ENCODE peak calls at places on chromosomes 5 and 9, in five cellular contexts. H is A549, M is GM12878, V is K562, T is HepG2. I is an unnamed sample.

GRCh38 chr5:123945548-123945947 is 433.6 kb downstream of the CSNK1G3 start:
- DNase-seq in T (no peak), V (no peak), M (no peak), H (no peak), I (no peak)

GRCh38 chr9:135343733-135344522 is 135.7 kb upstream of the PPP1R26 start:
- DNase-seq in T (peak), V (peak), H (peak), M (no peak), I (peak)

GRCh38 chr5:58188287-58188651 is 271.6 kb downstream of the PLK2 start:
- DNase-seq in M (no peak), T (peak), H (peak), V (no peak), I (peak)

GRCh38 chr5:168898261-168898911 is 319.2 kb upstream of the PANK3 start:
- DNase-seq in T (no peak), V (peak), M (no peak), H (no peak), I (no peak)

GRCh38 chr9:126150411-126151030 is 176.1 kb upstream of the MVB12B start:
- DNase-seq in M (no peak), V (no peak), T (peak), H (no peak), I (no peak)

GRCh38 chr9:93131599-93132286 is 2.3 kb downstream of the NINJ1 start:
- DNase-seq in H (no peak), M (no peak), V (no peak), T (no peak), I (no peak)

GRCh38 chr5:160272041-160272663 is 40.2 kb downstream of the CCNJL start:
- DNase-seq in V (no peak), T (no peak), H (no peak), M (no peak), I (no peak)

GRCh38 chr5:7801898-7802614 is 48.9 kb downstream of the CFAP90 start:
- DNase-seq in V (no peak), H (no peak), M (no peak), T (no peak), I (no peak)

GRCh38 chr5:4128994-4129393 is 533.4 kb downstream of the IRX1 start:
- DNase-seq in M (no peak), V (no peak), T (no peak), H (no peak), I (no peak)

GRCh38 chr9:76136986-76137385 is 246.5 kb downstream of the PCSK5 start:
- DNase-seq in M (no peak), T (peak), V (no peak), H (peak), I (peak)

GRCh38 chr9:35452481-35452880 is 37.4 kb upstream of the RUSC2 start:
- DNase-seq in M (no peak), V (no peak), T (no peak), H (no peak), I (no peak)

GRCh38 chr5:67166886-67167285 is 29.7 kb downstream of the CD180 start:
- DNase-seq in M (no peak), H (no peak), V (no peak), T (no peak), I (no peak)

GRCh38 chr5:31579558-31579957 is 47.5 kb downstream of the C5orf22 start:
- DNase-seq in T (no peak), M (no peak), H (no peak), V (no peak), I (no peak)

GRCh38 chr9:106796771-106797170 is 66.2 kb upstream of the ZNF462 start:
- DNase-seq in V (no peak), T (no peak), H (no peak), M (no peak), I (no peak)

GRCh38 chr5:76257897-76258296 is 145.2 kb upstream of the IQGAP2 start:
- DNase-seq in T (no peak), M (no peak), H (no peak), V (no peak), I (no peak)

GRCh38 chr5:94524841-94525697 is 93.3 kb downstream of the KIAA0825 start:
- DNase-seq in H (peak), V (peak), T (peak), M (peak), I (peak)

GRCh38 chr5:176151286-176151685 is 86.9 kb upstream of the SIMC1 start:
- DNase-seq in H (no peak), M (no peak), T (no peak), V (no peak), I (no peak)

GRCh38 chr9:114551750-114552685 is 35.6 kb upstream of the ATP6V1G1 start:
- DNase-seq in T (peak), H (peak), V (peak), M (no peak), I (peak)

GRCh38 chr5:95927927-95928723 is 33.5 kb downstream of the ELL2 start:
- DNase-seq in H (no peak), M (peak), T (no peak), V (no peak), I (no peak)

GRCh38 chr5:88671408-88671807 is 211.6 kb downstream of the MEF2C start:
- DNase-seq in M (no peak), T (no peak), V (no peak), H (no peak), I (no peak)

GRCh38 chr5:88671808-88672499 is 211.0 kb downstream of the MEF2C start:
- DNase-seq in H (no peak), T (no peak), M (no peak), V (no peak), I (no peak)

GRCh38 chr5:88675159-88675757 is 207.7 kb downstream of the MEF2C start:
- DNase-seq in T (no peak), H (no peak), V (no peak), M (no peak), I (no peak)

GRCh38 chr5:88674262-88675158 is 208.5 kb downstream of the MEF2C start:
- DNase-seq in M (no peak), V (no peak), H (no peak), T (no peak), I (no peak)

GRCh38 chr5:88672644-88673493 is 210.1 kb downstream of the MEF2C start:
- DNase-seq in T (no peak), V (no peak), H (no peak), M (no peak), I (no peak)
- TF ChIP-seq MYC in T (no peak), V (no peak), H (no peak), M (no peak), I (no peak)

DNA sequence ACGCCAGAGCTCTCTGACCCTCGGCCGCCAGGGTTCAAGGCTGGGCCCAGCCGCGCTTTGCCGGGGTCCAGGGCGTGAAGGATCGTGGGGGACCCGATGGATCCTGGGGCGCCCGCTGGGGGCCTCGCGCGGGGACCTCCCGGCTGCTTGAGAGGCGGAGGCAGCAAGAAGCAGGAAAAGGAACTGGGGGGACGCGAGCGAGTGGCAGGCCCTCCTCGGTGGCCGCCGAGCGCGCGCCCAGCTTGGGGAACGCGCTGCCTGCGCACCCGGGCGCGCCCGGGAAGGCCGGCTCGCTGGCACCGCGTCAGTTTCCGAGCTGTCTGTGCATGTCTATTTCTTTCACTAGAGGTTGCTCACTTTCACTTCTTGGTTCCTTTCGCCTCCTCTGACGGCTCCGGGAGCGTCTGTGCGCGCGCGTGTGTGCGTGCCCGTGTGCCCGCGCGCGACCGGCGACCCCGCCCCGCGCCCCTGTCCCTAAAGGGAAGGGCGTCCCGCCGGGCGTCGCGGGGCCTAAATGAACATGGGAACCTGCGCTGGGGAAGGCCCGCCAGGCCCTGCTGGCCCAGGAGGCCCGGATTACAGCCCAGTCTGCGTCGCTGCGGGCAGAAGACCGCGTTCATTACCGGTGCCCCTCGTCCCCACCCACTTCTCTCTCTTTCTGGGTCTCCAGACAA is 205.5 kb upstream of the IER5L start:
- DNase-seq in V (no peak), T (no peak), H (no peak), M (peak), I (peak)
- TF ChIP-seq POLR2A in V (no peak), T (no peak), H (no peak), M (peak), I (peak)

GRCh38 chr9:124541824-124542223 is 34.6 kb upstream of the NR5A1 start:
- DNase-seq in T (no peak), M (no peak), V (no peak), H (no peak), I (no peak)
- H3K27ac ChIP-seq in T (no peak), M (no peak), V (no peak), H (no peak), I (no peak)

GRCh38 chr9:5336683-5337082 is 3.0 kb downstream of the RLN1 start:
- DNase-seq in H (no peak), T (no peak), V (no peak), M (no peak), I (no peak)
- TF ChIP-seq MYC in H (no peak), T (no peak), V (no peak), M (no peak), I (no peak)

GRCh38 chr9:123266655-123267421 is 1.5 kb downstream of the STRBP start:
- DNase-seq in H (no peak), T (no peak), V (no peak), M (no peak), I (no peak)

GRCh38 chr9:123269316-123269715 is 930 bp upstream of the STRBP start:
- DNase-seq in H (no peak), V (no peak), T (no peak), M (no peak), I (no peak)

GRCh38 chr9:123268950-123269302 is 540 bp upstream of the STRBP start:
- DNase-seq in V (no peak), M (no peak), H (no peak), T (no peak), I (no peak)

GRCh38 chr9:123267481-123268239 is 726 bp downstream of the STRBP start:
- DNase-seq in T (no peak), H (no peak), V (peak), M (no peak), I (no peak)

DNA sequence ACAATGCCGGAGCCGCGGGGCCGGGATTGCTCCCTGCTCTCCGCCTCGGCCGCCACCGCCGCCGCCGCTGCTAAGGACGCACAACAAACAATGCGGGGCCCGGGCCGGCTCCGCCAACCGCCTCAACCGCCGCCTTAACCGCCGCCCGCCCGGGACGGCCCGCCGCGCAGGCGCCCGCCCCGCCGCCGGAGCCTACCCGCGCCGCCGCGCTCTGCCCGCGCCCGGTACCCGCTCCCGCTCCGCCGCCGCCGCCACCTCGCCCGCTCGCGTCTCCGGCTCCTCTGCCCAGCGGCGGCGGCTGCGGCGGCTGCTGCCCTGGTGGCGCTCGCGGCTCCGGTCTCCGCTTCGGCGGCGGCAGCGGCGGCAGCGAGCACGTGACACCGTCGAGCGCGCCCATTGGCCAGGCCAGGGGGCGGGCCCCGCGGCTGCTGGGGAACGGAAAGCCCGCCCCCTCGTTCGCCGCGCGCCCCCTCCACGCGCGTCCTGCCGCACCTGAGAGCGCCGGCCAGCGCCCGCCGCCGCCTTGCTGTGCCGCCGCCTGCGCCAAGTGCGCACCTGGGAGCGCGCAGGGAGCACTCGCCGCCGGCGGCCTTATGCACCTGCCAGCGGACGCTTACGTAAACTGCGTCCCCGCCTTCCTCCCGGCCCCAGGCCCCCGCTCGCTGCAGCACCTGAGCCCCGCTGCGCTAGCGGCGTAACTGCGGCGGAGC is at the start of gene STRBP:
- DNase-seq in V (peak), M (peak), H (peak), T (peak), I (peak)
- TF ChIP-seq POLR2A in V (no peak), M (peak), H (peak), T (peak), I (no peak)

DNA sequence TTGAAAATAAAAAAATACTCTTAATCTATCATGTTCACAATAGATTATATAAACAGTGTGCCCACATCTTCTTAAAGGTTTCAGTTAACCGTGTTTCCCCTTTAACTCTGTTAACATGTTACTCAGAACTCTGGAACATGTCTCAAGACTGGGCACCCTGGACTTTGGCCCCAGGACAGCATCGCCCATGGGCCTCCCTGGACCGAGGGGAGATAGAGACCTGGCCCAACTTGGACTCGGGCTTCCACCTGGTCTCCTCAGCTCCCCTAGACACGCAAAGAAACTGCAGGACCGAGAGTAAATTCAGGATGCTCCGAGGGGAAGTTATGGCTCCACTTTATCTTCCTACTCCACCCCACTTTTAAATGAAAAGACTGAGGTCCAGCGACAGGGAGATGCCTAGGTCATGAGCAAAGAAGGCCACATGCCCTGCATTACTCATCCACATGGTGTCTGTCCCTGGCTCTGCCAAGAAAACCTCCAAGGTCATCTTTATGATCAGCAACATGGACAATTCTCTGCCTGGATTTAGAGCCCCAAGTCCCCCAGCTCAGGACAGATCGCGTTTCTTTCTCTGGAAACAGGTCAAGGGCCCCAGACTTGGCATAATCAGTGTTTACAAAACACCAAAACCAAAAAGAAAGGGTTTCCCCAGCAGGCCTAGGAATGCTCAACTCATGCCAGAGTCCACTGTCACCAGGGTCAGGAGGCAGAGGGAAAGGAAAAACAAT is 17.3 kb downstream of the GPX3 start:
- DNase-seq in M (no peak), T (peak), H (no peak), V (no peak), I (peak)
- H3K27ac ChIP-seq in M (no peak), T (peak), H (no peak), V (no peak), I (peak)

GRCh38 chr5:52861368-52861767 is 73.7 kb downstream of the ITGA1 start:
- DNase-seq in T (no peak), V (no peak), H (no peak), M (no peak), I (no peak)

GRCh38 chr5:52867809-52868208 is 80.1 kb downstream of the ITGA1 start:
- DNase-seq in T (no peak), V (no peak), H (no peak), M (no peak), I (no peak)

GRCh38 chr5:52864376-52864775 is 76.7 kb downstream of the ITGA1 start:
- DNase-seq in H (no peak), T (no peak), M (no peak), V (no peak), I (peak)

GRCh38 chr5:52863715-52864114 is 76.0 kb downstream of the ITGA1 start:
- DNase-seq in T (no peak), V (no peak), H (no peak), M (no peak), I (peak)

DNA sequence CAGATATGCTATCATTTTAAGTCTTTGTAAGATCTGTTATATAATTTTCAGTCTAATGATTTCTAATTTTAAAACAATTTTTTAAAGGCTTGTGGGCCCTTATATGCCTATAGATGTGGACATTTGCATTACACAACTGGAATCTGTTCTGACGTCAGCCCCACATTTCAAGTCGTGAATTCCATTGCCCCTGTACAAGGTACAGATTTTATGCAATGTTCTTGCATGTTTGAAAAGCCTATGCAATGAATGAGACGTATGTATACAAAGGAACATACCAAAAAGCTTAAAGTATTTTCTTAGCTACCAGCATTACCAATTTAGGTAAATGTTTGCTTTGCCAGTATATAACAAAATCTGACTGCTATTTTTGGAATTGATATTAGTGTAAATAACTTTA is 77.2 kb downstream of the ITGA1 start:
- DNase-seq in T (peak), M (no peak), H (no peak), V (no peak), I (no peak)
- TF ChIP-seq MYC in T (no peak), M (no peak), H (no peak), V (no peak), I (no peak)

DNA sequence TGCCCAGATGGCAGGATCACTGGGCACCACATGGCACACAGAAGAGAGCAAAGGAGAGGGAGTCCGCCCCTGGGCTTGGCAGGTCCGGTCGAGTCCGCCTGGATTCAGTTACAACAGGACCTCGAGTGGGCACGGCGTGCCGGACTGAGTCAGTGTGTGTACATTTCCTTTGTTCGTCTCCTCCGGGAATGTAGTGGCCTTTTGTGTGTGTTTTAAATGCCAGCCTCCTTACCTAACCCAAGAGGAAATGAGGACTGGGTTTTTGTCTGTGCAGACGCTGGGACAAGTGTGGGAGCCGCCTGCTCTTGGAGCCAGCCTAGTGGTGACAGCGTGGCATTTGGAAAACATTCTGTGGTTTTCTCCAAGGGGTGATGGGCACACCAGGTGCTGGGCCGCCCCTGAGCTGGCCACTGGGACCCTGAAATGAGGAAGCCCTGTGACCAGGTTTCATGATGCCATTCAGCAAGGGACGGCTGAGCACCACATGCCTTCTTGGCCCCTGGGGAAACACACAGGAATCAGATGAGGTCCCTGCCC is 9.6 kb downstream of the NEK6 start:
- DNase-seq in H (peak), V (no peak), M (no peak), T (no peak), I (peak)
- TF ChIP-seq POLR2A in H (no peak), V (no peak), M (peak), T (no peak), I (peak)

GRCh38 chr9:127185181-127185580 is 62.7 kb upstream of the ANGPTL2 start:
- DNase-seq in V (no peak), M (no peak), H (no peak), T (no peak), I (no peak)

GRCh38 chr9:127188396-127188795 is 66.0 kb upstream of the ANGPTL2 start:
- DNase-seq in H (no peak), T (no peak), V (no peak), M (no peak), I (no peak)

GRCh38 chr9:127185931-127186781 is 63.7 kb upstream of the ANGPTL2 start:
- DNase-seq in H (no peak), V (no peak), T (peak), M (no peak), I (peak)

GRCh38 chr9:127186799-127187198 is 64.4 kb upstream of the ANGPTL2 start:
- DNase-seq in V (no peak), M (no peak), H (no peak), T (no peak), I (peak)

DNA sequence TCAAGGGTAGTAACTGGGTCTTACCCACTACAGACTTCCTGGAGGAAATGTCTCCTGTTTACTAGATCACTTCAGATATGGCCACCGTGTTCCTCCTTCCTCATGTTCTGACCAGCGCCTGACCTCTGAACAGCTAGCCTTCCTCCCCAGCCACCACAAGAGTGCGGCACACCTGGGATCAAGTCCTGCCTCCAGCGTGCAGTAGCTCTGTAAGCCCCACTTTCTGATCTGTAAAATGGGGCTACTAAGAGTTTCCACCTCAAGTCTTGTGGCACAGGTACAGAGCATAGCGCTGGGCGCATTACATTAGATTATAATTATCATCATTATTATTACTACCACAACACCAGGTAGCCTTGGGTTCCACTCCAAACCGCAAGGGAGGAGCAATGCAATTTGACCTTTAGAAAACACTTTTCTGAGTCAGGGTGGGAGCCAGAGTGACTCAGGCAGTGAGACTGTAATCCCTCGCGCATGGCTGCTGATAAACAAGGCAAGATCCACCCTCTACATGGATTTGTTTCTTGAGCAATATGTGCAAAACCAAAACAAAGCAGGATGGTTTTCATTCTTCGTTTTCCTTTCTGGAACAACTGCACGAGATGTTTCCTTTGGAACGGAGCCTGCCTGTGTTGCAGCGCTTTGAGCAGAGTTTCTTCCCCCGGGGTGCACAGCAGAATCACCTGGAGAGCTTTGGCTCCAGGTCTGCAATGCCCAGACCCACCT is 65.0 kb upstream of the ANGPTL2 start:
- DNase-seq in M (no peak), H (peak), V (peak), T (peak), I (peak)
- H3K27ac ChIP-seq in M (no peak), H (peak), V (peak), T (no peak), I (peak)

I was measured in endothelial cell of umbilical vein.